ENCODE peak calls at places on chromosomes 2 and 18, in six cellular contexts. Y is sciatic nerve, U is T-cell, S is tibial artery, D is HT1080, O is brain microvascular endothelial cell. P is an unnamed sample.

GRCh38 chr2:138615257-138615656 is 113.7 kb downstream of the SPOPL start:
- DNase-seq in Y (no peak), U (no peak), S (no peak), D (peak), O (peak), P (no peak)

GRCh38 chr18:67515987-67516431 is 511 bp downstream of the DSEL start:
- DNase-seq in Y (peak), U (peak), S (peak), D (peak), O (peak), P (peak)

GRCh38 chr2:240573071-240573515 is 4.8 kb downstream of the RNPEPL1 start:
- DNase-seq in Y (no peak), U (no peak), S (no peak), D (no peak), O (no peak), P (no peak)

GRCh38 chr2:236674238-236674637 is 104.6 kb downstream of the ACKR3 start:
- DNase-seq in Y (no peak), U (no peak), S (no peak), D (no peak), O (no peak), P (no peak)

GRCh38 chr2:38228753-38229152 is 148.3 kb downstream of the ATL2 start:
- DNase-seq in Y (no peak), U (no peak), S (no peak), D (no peak), O (no peak), P (no peak)

GRCh38 chr2:4635289-4635688 is 931.9 kb downstream of the DCDC2C start:
- DNase-seq in Y (no peak), U (no peak), S (no peak), D (no peak), O (no peak), P (no peak)

GRCh38 chr2:8922431-8922830 is 81.1 kb downstream of the MBOAT2 start:
- DNase-seq in Y (no peak), U (no peak), S (no peak), D (no peak), O (no peak), P (no peak)

GRCh38 chr2:149204686-149205085 is 125.7 kb upstream of the LYPD6 start:
- DNase-seq in Y (no peak), U (no peak), S (no peak), D (no peak), O (no peak), P (no peak)

GRCh38 chr2:27735263-27735904 is 36.1 kb upstream of the MRPL33 start:
- DNase-seq in Y (peak), U (peak), S (peak), D (no peak), O (peak), P (no peak)

GRCh38 chr18:21509062-21509461 is 91.4 kb downstream of the ESCO1 start:
- DNase-seq in Y (no peak), U (no peak), S (no peak), D (no peak), O (no peak), P (no peak)

GRCh38 chr18:8744038-8744437 is 38.7 kb downstream of the MTCL1 start:
- DNase-seq in Y (no peak), U (no peak), S (no peak), D (no peak), O (no peak), P (no peak)

GRCh38 chr18:45166341-45167108 is 448.8 kb upstream of the SLC14A2 start:
- DNase-seq in Y (no peak), U (no peak), S (peak), D (peak), O (peak), P (no peak)

GRCh38 chr2:240452471-240453256 is 17.2 kb downstream of the GPC1 start:
- DNase-seq in Y (peak), U (no peak), S (no peak), D (no peak), O (no peak), P (no peak)

GRCh38 chr2:138512672-138513071 is 11.1 kb downstream of the SPOPL start:
- DNase-seq in Y (no peak), U (no peak), S (no peak), D (no peak), O (no peak), P (no peak)

GRCh38 chr2:42048318-42049251 is 764 bp downstream of the PKDCC start:
- DNase-seq in Y (no peak), U (no peak), S (no peak), D (no peak), O (no peak), P (no peak)

GRCh38 chr18:10312316-10313015 is 142.0 kb upstream of the APCDD1 start:
- DNase-seq in Y (no peak), U (no peak), S (no peak), D (no peak), O (no peak), P (no peak)

GRCh38 chr2:62596061-62596658 is 90.2 kb upstream of the TMEM17 start:
- DNase-seq in Y (no peak), U (no peak), S (no peak), D (peak), O (no peak), P (no peak)

GRCh38 chr2:7083580-7084509 is 166.6 kb downstream of the RNF144A start:
- DNase-seq in Y (no peak), U (no peak), S (no peak), D (peak), O (peak), P (no peak)

GRCh38 chr2:70785137-70785911 is 5.1 kb downstream of the FIGLA start:
- DNase-seq in Y (no peak), U (peak), S (no peak), D (peak), O (peak), P (no peak)

GRCh38 chr2:121567957-121568409 is 37.3 kb downstream of the RNU4ATAC start:
- DNase-seq in Y (no peak), U (no peak), S (no peak), D (peak), O (peak), P (no peak)

GRCh38 chr2:72613931-72614330 is 211.9 kb downstream of the EXOC6B start:
- DNase-seq in Y (no peak), U (no peak), S (no peak), D (no peak), O (no peak), P (no peak)

GRCh38 chr18:34821669-34822210 is 111.6 kb downstream of the DTNA start:
- DNase-seq in Y (no peak), U (no peak), S (no peak), D (no peak), O (no peak), P (no peak)

GRCh38 chr18:9016819-9017169 is 85.7 kb upstream of the NDUFV2 start:
- DNase-seq in Y (no peak), U (no peak), S (no peak), D (no peak), O (no peak), P (no peak)

GRCh38 chr2:178057179-178057578 is 15.4 kb downstream of the PDE11A start:
- DNase-seq in Y (no peak), U (no peak), S (no peak), D (no peak), O (no peak), P (no peak)